ENCODE peak calls at places on chromosomes 6 and 20, in eight cellular contexts. O is CD8-positive, alpha-beta T cell; Z is heart right ventricle; T is cardiac muscle cell; K is psoas muscle; V is tibial artery; X is H1; A is K562. D is an unnamed sample. For H3K4me1, the result is how much of the 10 kb centered on the place peaks cover.

GRCh38 chr6:10099086-10099499 is 315.8 kb downstream of the TFAP2A start:
- DNase-seq in O (no peak), Z (no peak), T (no peak), K (no peak), V (no peak), X (peak), A (no peak), D (no peak)

GRCh38 chr20:19802492-19803158 is 44.6 kb downstream of the RIN2 start:
- DNase-seq in O (no peak), Z (no peak), T (no peak), K (no peak), V (no peak), X (no peak), A (no peak), D (no peak)

GRCh38 chr6:2885967-2886731 is 17.0 kb downstream of the SERPINB9 start:
- DNase-seq in O (no peak), Z (no peak), T (no peak), K (no peak), V (no peak), X (no peak), A (no peak), D (peak)

GRCh38 chr20:6735913-6736845 is 31.3 kb upstream of the BMP2 start:
- DNase-seq in O (no peak), Z (peak), T (peak), K (no peak), V (no peak), X (no peak), A (no peak), D (no peak)

GRCh38 chr6:41370488-41371111 is 35.2 kb downstream of the NCR2 start:
- DNase-seq in O (no peak), Z (no peak), T (no peak), K (no peak), V (no peak), X (peak), A (no peak), D (no peak)

GRCh38 chr6:84333827-84334226 is 106.4 kb upstream of the CEP162 start:
- DNase-seq in O (no peak), Z (no peak), T (no peak), K (no peak), V (no peak), X (no peak), A (no peak), D (no peak)

GRCh38 chr6:166495487-166496314 is 90.8 kb downstream of the RAMACL start:
- DNase-seq in O (no peak), Z (no peak), T (no peak), K (no peak), V (no peak), X (no peak), A (no peak), D (no peak)

GRCh38 chr20:54897787-54898186 is 422.4 kb downstream of the DOK5 start:
- DNase-seq in O (no peak), Z (no peak), T (no peak), K (no peak), V (no peak), X (no peak), A (no peak), D (no peak)

GRCh38 chr20:58749979-58750378 is 57.4 kb downstream of the NPEPL1 start:
- DNase-seq in O (no peak), Z (no peak), T (no peak), K (no peak), V (no peak), X (no peak), A (no peak), D (no peak)

GRCh38 chr20:19815553-19815991 is 57.5 kb downstream of the RIN2 start:
- DNase-seq in O (no peak), Z (no peak), T (peak), K (peak), V (peak), X (no peak), A (no peak), D (no peak)

GRCh38 chr20:31719644-31720485 is 2.8 kb downstream of the BCL2L1 start:
- DNase-seq in O (no peak), Z (no peak), T (no peak), K (no peak), V (no peak), X (no peak), A (no peak), D (no peak)

GRCh38 chr6:126682440-126682839 is 342.5 kb downstream of the CENPW start:
- DNase-seq in O (no peak), Z (no peak), T (peak), K (no peak), V (no peak), X (no peak), A (no peak), D (no peak)

GRCh38 chr20:44886276-44886671 is 769 bp downstream of the YWHAB start:
- DNase-seq in O (no peak), Z (no peak), T (peak), K (no peak), V (no peak), X (no peak), A (no peak), D (no peak)

GRCh38 chr20:354298-354977 is 7.5 kb downstream of the NRSN2 start:
- DNase-seq in O (peak), Z (peak), T (peak), K (peak), V (peak), X (peak), A (peak), D (peak)

GRCh38 chr6:113903666-113904330 is 46.7 kb downstream of the MARCKS start:
- DNase-seq in O (no peak), Z (peak), T (peak), K (no peak), V (peak), X (no peak), A (no peak), D (no peak)

GRCh38 chr6:53113742-53114141 is 34.9 kb downstream of the GCM1 start:
- DNase-seq in O (no peak), Z (no peak), T (no peak), K (no peak), V (no peak), X (no peak), A (no peak), D (no peak)

GRCh38 chr6:35050291-35050987 is 90.7 kb downstream of the TCP11 start:
- DNase-seq in O (no peak), Z (no peak), T (no peak), K (no peak), V (peak), X (no peak), A (no peak), D (no peak)

GRCh38 chr20:43243672-43244269 is 54.1 kb upstream of the PTPRT start:
- DNase-seq in O (no peak), Z (no peak), T (peak), K (no peak), V (no peak), X (peak), A (no peak), D (no peak)

GRCh38 chr6:106046116-106046853 is 39.9 kb upstream of the PRDM1 start:
- DNase-seq in O (no peak), Z (no peak), T (no peak), K (no peak), V (no peak), X (no peak), A (peak), D (no peak)

GRCh38 chr20:57902478-57902877 is 192.7 kb upstream of the PMEPA1 start:
- DNase-seq in O (no peak), Z (no peak), T (peak), K (no peak), V (no peak), X (no peak), A (no peak), D (no peak)

GRCh38 chr20:19048898-19049889 is 163.2 kb upstream of the SLC24A3 start:
- DNase-seq in O (no peak), Z (peak), T (no peak), K (no peak), V (no peak), X (no peak), A (no peak), D (no peak)

GRCh38 chr6:89792881-89793280 is 26.7 kb downstream of the MDN1 start:
- DNase-seq in O (no peak), Z (no peak), T (peak), K (no peak), V (no peak), X (no peak), A (no peak), D (no peak)

GRCh38 chr6:42128460-42129359 is 13.7 kb downstream of the C6orf132 start:
- DNase-seq in O (no peak), Z (no peak), T (no peak), K (no peak), V (no peak), X (no peak), A (peak), D (no peak)

GRCh38 chr6:53496797-53497196 is 48.1 kb downstream of the GCLC start:
- DNase-seq in O (no peak), Z (no peak), T (peak), K (no peak), V (no peak), X (no peak), A (no peak), D (no peak)

GRCh38 chr6:151230277-151230577 is 9.5 kb upstream of the AKAP12 start:
- DNase-seq in O (no peak), Z (no peak), T (no peak), K (no peak), V (no peak), X (no peak), A (no peak), D (no peak)

GRCh38 chr20:41956316-41957050 is 338.3 kb upstream of the CHD6 start:
- DNase-seq in O (no peak), Z (no peak), T (peak), K (no peak), V (no peak), X (no peak), A (peak), D (no peak)

GRCh38 chr6:105326838-105327745 is 75.8 kb downstream of the PREP start:
- DNase-seq in O (no peak), Z (no peak), T (no peak), K (peak), V (no peak), X (no peak), A (no peak), D (no peak)

GRCh38 chr20:63653974-63654680 is 903 bp upstream of the STMN3 start:
- DNase-seq in O (no peak), Z (no peak), T (no peak), K (no peak), V (no peak), X (no peak), A (no peak), D (no peak)

GRCh38 chr20:44576297-44576696 is 6.1 kb upstream of the PKIG start:
- DNase-seq in O (no peak), Z (no peak), T (peak), K (no peak), V (no peak), X (no peak), A (peak), D (no peak)

GRCh38 chr20:63701329-63702035 is 5.0 kb downstream of the TNFRSF6B start:
- DNase-seq in O (no peak), Z (no peak), T (no peak), K (peak), V (no peak), X (no peak), A (no peak), D (no peak)

GRCh38 chr20:17873410-17874270 is 95.0 kb downstream of the SNX5 start:
- DNase-seq in O (no peak), Z (peak), T (peak), K (peak), V (peak), X (no peak), A (no peak), D (no peak)

GRCh38 chr6:33390767-33391277 is 801 bp upstream of the KIFC1 start:
- DNase-seq in O (no peak), Z (no peak), T (no peak), K (no peak), V (no peak), X (no peak), A (no peak), D (no peak)

GRCh38 chr6:14036911-14037310 is 80.7 kb upstream of the CD83 start:
- DNase-seq in O (no peak), Z (no peak), T (no peak), K (no peak), V (no peak), X (no peak), A (no peak), D (no peak)
- H3K27ac ChIP-seq in O (no peak), Z (no peak), T (no peak), K (no peak), V (no peak), X (no peak), A (no peak), D (no peak)

DNA sequence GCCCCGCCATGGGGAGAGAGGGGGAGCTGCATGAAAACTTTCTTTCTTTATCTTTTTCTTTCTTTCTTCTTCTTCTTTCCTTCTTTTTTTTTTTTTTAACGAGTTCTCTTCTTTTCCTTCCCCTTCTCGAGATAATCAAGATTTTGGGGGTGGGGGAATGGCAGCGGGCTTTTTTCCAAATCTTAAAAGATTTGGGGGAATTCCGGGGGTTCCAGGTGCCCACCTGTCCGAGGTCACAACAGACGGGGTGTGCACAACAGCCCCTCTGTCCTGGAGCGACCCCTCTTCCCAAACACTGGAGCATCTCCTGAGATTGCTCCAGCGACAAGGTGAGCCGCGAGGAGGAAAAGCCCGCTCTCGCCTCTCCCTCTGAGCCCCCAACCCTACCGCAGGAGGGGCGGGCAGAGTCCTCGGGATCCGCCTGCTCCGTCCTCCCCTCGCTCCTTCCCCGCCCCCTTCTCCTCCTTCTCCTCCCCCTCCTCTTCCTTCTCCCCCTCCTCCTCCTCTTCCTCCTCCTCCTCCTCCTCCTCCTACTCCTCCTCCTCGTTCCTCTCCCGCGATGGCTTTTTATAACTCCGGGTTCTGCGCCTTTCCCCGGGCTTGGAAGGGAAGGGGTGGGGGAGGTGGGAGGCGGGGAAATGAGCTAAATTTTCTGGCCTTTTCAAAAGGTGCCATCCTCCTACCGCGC is 694 bp upstream of the KCNB1 start:
- DNase-seq in O (no peak), Z (no peak), T (no peak), K (no peak), V (no peak), X (peak), A (no peak), D (no peak)
- H3K4me3 ChIP-seq in O (no peak), Z (peak), T (peak), K (peak), V (peak), X (peak), A (no peak), D (no peak)

DNA sequence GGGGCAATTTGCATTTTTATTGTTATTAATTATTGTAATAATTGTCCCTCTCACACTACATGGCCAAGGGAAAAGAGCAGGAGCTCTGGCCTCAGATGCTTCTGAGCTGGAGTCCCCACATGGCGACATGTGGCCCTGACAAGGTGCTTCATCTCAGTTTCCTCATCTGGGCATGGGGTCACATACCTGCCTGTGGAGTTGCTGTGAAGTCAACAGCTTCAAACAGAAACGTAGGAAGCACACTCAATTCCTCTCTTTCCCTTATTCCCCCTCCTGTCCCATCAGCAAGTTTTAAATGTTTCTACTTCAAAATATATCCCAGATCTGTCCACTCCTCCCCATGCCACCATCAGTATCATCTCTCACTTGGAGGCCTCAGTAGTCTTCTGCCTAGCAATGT is 8.7 kb downstream of the CPNE5 start:
- DNase-seq in O (no peak), Z (no peak), T (no peak), K (no peak), V (no peak), X (no peak), A (no peak), D (no peak)
- H3K4me1 ChIP-seq in O (under half), Z (under half), T (under half), K (under half), V (under half), X (under half), A (under half), D (under half)

GRCh38 chr20:4132956-4133355 is 117.6 kb upstream of the RNF24 start:
- DNase-seq in O (no peak), Z (no peak), T (no peak), K (no peak), V (no peak), X (no peak), A (no peak), D (no peak)

GRCh38 chr20:4136078-4136966 is 121.0 kb upstream of the RNF24 start:
- DNase-seq in O (no peak), Z (no peak), T (peak), K (no peak), V (no peak), X (no peak), A (no peak), D (no peak)

GRCh38 chr20:4134861-4135379 is 119.6 kb upstream of the RNF24 start:
- DNase-seq in O (no peak), Z (no peak), T (no peak), K (no peak), V (no peak), X (no peak), A (no peak), D (no peak)

GRCh38 chr20:4135385-4136077 is 120.2 kb upstream of the RNF24 start:
- DNase-seq in O (no peak), Z (no peak), T (peak), K (no peak), V (no peak), X (no peak), A (peak), D (no peak)

GRCh38 chr20:4134355-4134834 is 119.0 kb upstream of the RNF24 start:
- DNase-seq in O (no peak), Z (no peak), T (no peak), K (no peak), V (no peak), X (no peak), A (no peak), D (no peak)
- H3K27ac ChIP-seq in O (no peak), Z (no peak), T (no peak), K (no peak), V (no peak), X (no peak), A (no peak), D (no peak)